ENCODE peak calls at places on chromosomes 2 and 18, in five cellular contexts. O, U, R, A and J are unnamed samples.

GRCh38 chr2:239154971-239155805 is 245.6 kb downstream of the HDAC4 start:
- DNase-seq in R (no peak), O (no peak), A (no peak), U (no peak), J (no peak)

GRCh38 chr2:2827691-2828315 is 496.7 kb upstream of the MYT1L start:
- DNase-seq in U (no peak), A (no peak), O (no peak), R (no peak), J (no peak)

GRCh38 chr18:61703508-61703907 is 189.3 kb downstream of the RNF152 start:
- DNase-seq in O (no peak), U (no peak), A (no peak), R (no peak), J (no peak)

GRCh38 chr2:86304416-86304815 is 33.0 kb downstream of the REEP1 start:
- DNase-seq in A (no peak), U (no peak), R (no peak), O (no peak), J (no peak)

GRCh38 chr2:226450141-226450540 is 349.5 kb downstream of the IRS1 start:
- DNase-seq in U (no peak), R (no peak), A (no peak), O (no peak), J (no peak)

GRCh38 chr18:28399781-28400362 is 222.9 kb upstream of the CDH2 start:
- DNase-seq in R (no peak), O (no peak), U (no peak), A (no peak), J (no peak)

GRCh38 chr2:62292190-62292589 is 96.3 kb downstream of the B3GNT2 start:
- DNase-seq in R (peak), U (no peak), A (no peak), O (no peak), J (no peak)

GRCh38 chr2:96205238-96205637 is 3.4 kb downstream of the STARD7 start:
- DNase-seq in O (no peak), R (no peak), A (no peak), U (no peak), J (no peak)

GRCh38 chr2:73163522-73164367 is 38.6 kb upstream of the NOTO start:
- DNase-seq in O (peak), R (peak), U (peak), A (no peak), J (peak)

GRCh38 chr18:78522507-78522906 is 457.1 kb upstream of the SALL3 start:
- DNase-seq in O (no peak), U (no peak), R (no peak), A (no peak), J (no peak)

GRCh38 chr2:28355521-28356094 is 37.0 kb upstream of the FOSL2 start:
- DNase-seq in O (peak), R (peak), U (no peak), A (no peak), J (no peak)

GRCh38 chr2:226080323-226080722 is 680.8 kb downstream of the NYAP2 start:
- DNase-seq in U (no peak), O (no peak), R (no peak), A (no peak), J (no peak)

GRCh38 chr2:85110991-85111560 is 22.1 kb upstream of the TCF7L1 start:
- DNase-seq in A (no peak), O (no peak), U (no peak), R (no peak), J (no peak)

GRCh38 chr18:49547701-49548100 is 14.2 kb upstream of the LIPG start:
- DNase-seq in U (no peak), A (no peak), R (no peak), O (no peak), J (no peak)

GRCh38 chr18:35268811-35269210 is 21.2 kb downstream of the ZSCAN30 start:
- DNase-seq in U (no peak), A (no peak), O (no peak), R (no peak), J (no peak)
- TF ChIP-seq MAX in U (no peak), A (no peak), O (no peak), R (no peak), J (no peak)

DNA sequence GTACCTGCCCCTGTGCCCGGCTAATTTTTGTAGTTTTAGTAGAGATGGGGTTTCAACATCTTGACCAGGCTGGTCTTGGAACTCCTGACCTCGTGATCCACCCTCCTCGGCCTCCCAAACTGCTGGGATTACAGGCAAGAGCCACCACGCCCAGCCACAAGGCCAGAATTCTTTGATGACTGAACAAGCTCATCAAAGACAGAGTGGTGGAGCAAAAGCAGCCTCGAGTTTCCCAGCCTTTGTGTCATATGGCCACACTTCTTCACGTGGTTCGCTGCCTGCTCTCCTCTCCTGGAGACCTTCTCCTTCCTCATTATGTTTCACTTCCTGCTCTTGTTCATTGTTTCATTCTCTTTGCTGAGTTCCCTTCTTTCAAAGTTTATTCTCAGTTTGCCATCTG is 9.9 kb upstream of the NPC1 start:
- DNase-seq in U (no peak), A (no peak), O (no peak), R (no peak), J (no peak)
- TF ChIP-seq EZH2 in U (no peak), A (no peak), O (no peak), R (no peak), J (no peak)

GRCh38 chr2:444937-445884 is 157.3 kb upstream of the ALKAL2 start:
- DNase-seq in R (no peak), O (no peak), U (no peak), A (no peak), J (no peak)

GRCh38 chr2:443754-444153 is 155.9 kb upstream of the ALKAL2 start:
- DNase-seq in U (no peak), A (no peak), O (no peak), R (no peak), J (no peak)

GRCh38 chr2:445896-446295 is 158.0 kb upstream of the ALKAL2 start:
- DNase-seq in A (no peak), O (no peak), U (no peak), R (no peak), J (no peak)

GRCh38 chr2:449246-450067 is 161.6 kb upstream of the ALKAL2 start:
- DNase-seq in U (no peak), A (no peak), O (no peak), R (no peak), J (no peak)

GRCh38 chr2:446963-447540 is 159.2 kb upstream of the ALKAL2 start:
- DNase-seq in U (no peak), A (no peak), R (no peak), O (no peak), J (no peak)
- TF ChIP-seq RAD21 in U (no peak), A (no peak), R (no peak), O (no peak), J (no peak)

GRCh38 chr2:66439291-66440010 is 4.5 kb downstream of the MEIS1 start:
- DNase-seq in A (no peak), O (no peak), U (no peak), R (no peak), J (no peak)

GRCh38 chr2:66440692-66441091 is 5.8 kb downstream of the MEIS1 start:
- DNase-seq in O (no peak), R (no peak), U (no peak), A (no peak), J (no peak)

GRCh38 chr2:66438498-66439290 is 3.8 kb downstream of the MEIS1 start:
- DNase-seq in R (no peak), A (no peak), O (no peak), U (no peak), J (no peak)

GRCh38 chr2:66441651-66442365 is 6.9 kb downstream of the MEIS1 start:
- DNase-seq in O (no peak), U (no peak), R (no peak), A (no peak), J (no peak)

DNA sequence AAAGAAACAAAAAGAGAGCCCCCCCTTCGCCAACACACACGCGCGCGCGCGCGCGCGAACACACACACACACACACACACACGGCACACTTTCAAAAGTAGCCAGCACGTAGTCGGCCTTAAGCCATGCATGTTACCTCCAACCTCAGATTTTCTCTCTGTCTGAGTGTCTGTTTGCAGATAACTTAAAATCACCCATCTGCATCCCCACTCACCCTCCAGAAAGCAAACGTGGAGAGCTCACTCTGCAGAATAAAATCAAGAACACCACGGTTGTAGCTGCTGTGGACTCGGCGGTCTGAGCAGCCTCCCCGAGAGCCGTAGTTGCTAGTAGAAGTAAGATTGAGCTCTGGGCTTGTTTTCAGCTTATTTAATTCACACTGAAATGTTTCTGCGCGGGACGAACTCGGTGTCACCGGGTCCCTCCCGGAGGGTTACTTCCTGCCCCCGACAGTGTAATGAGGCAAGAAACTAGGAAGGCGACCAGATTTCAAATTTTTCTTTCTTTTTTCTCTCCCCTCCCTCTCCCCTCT is 5.2 kb downstream of the MEIS1 start:
- DNase-seq in O (no peak), R (no peak), U (no peak), A (no peak), J (no peak)
- TF ChIP-seq MAX in O (no peak), R (no peak), U (no peak), A (no peak), J (no peak)

GRCh38 chr2:119522561-119523110 is 1.6 kb downstream of the SCTR start:
- DNase-seq in A (no peak), R (no peak), O (no peak), U (no peak), J (no peak)

GRCh38 chr2:119521437-119521825 is 2.9 kb downstream of the SCTR start:
- DNase-seq in O (no peak), R (no peak), A (no peak), U (no peak), J (no peak)

GRCh38 chr2:119525574-119525973 is 1.3 kb upstream of the SCTR start:
- DNase-seq in R (no peak), O (no peak), A (no peak), U (no peak), J (no peak)

GRCh38 chr2:119523383-119523958 is 812 bp downstream of the SCTR start:
- DNase-seq in U (no peak), O (no peak), R (no peak), A (no peak), J (no peak)

GRCh38 chr2:119523959-119524694 is at the start of gene SCTR:
- DNase-seq in A (no peak), U (no peak), R (no peak), O (no peak), J (no peak)
- TF ChIP-seq EZH2 in A (no peak), U (peak), R (no peak), O (no peak), J (no peak)

GRCh38 chr2:56334622-56335021 is 150.8 kb downstream of the CCDC85A start:
- DNase-seq in R (no peak), A (no peak), O (no peak), U (no peak), J (no peak)
- TF ChIP-seq RAD21 in R (no peak), A (no peak), O (no peak), U (no peak), J (no peak)

DNA sequence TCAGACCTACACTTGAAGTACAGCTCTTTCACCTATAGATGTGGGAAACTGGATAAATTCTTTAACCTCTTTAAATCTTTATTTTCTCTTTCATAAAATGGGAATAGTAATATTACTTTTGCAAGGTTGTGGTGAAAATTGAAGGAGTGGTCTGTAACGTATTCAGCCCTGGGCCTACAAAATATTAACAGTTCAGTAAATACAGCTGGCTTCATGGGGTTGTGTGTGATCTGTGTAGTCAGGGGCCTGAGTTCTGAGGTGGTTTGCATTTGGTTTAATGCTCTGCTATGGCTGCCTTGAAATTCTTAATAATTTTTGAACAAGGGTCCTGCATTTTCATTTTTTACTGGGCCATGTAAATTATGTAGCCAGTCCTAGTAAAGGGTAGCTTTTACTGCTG is 16.8 kb upstream of the EML6 start:
- DNase-seq in R (peak), A (no peak), U (no peak), O (no peak), J (no peak)
- TF ChIP-seq MAX in R (no peak), A (no peak), U (no peak), O (no peak), J (no peak)